ENCODE peak calls at places on chromosomes 13 and 19, in eight cellular contexts. Z is tibial artery, H is pancreas, B is breast epithelium, K is body of pancreas, M is heart right ventricle, W is Karpas-422, S is left ventricle myocardium inferior. N is an unnamed sample.

GRCh38 chr13:35987572-35988513 is 143.3 kb downstream of the DCLK1 start:
- DNase-seq in Z (no peak), H (no peak), B (no peak), K (no peak), M (no peak), W (no peak), S (no peak), N (no peak)

GRCh38 chr13:60220072-60220471 is 56.3 kb upstream of the DIAPH3 start:
- DNase-seq in Z (no peak), H (no peak), B (no peak), K (no peak), M (no peak), W (no peak), S (no peak), N (no peak)

GRCh38 chr19:6811906-6812305 is 39.4 kb downstream of the VAV1 start:
- DNase-seq in Z (no peak), H (no peak), B (no peak), K (no peak), M (no peak), W (peak; percentile 59), S (no peak), N (no peak)

GRCh38 chr19:50334741-50335421 is 5.7 kb upstream of the KCNC3 start:
- DNase-seq in Z (no peak), H (peak; percentile 50), B (no peak), K (no peak), M (no peak), W (no peak), S (no peak), N (no peak)

GRCh38 chr19:1818549-1819195 is 6.6 kb upstream of the ATP8B3 start:
- DNase-seq in Z (no peak), H (no peak), B (no peak), K (no peak), M (no peak), W (no peak), S (no peak), N (no peak)

GRCh38 chr19:35297922-35298321 is 6.0 kb downstream of the MAG start:
- DNase-seq in Z (no peak), H (no peak), B (no peak), K (no peak), M (no peak), W (no peak), S (no peak), N (no peak)

GRCh38 chr13:110511509-110512181 is 49.9 kb downstream of the RAB20 start:
- DNase-seq in Z (peak; percentile 64), H (no peak), B (no peak), K (no peak), M (no peak), W (no peak), S (no peak), N (no peak)

GRCh38 chr13:113116206-113116800 is 6.3 kb upstream of the F10 start:
- DNase-seq in Z (peak; percentile 43), H (no peak), B (no peak), K (no peak), M (no peak), W (no peak), S (no peak), N (no peak)

GRCh38 chr13:112895521-112896465 is 73.2 kb upstream of the MCF2L start:
- DNase-seq in Z (no peak), H (peak; percentile 37), B (no peak), K (no peak), M (no peak), W (no peak), S (peak; percentile 9), N (no peak)

GRCh38 chr13:91771229-91771628 is 372.8 kb downstream of the GPC5 start:
- DNase-seq in Z (no peak), H (no peak), B (no peak), K (no peak), M (no peak), W (no peak), S (no peak), N (no peak)

GRCh38 chr13:98405107-98405571 is 171.8 kb downstream of the STK24 start:
- DNase-seq in Z (no peak), H (no peak), B (no peak), K (peak; percentile 51), M (no peak), W (no peak), S (no peak), N (no peak)

GRCh38 chr13:72805663-72806341 is 23.9 kb downstream of the PIBF1 start:
- DNase-seq in Z (no peak), H (no peak), B (no peak), K (no peak), M (no peak), W (no peak), S (no peak), N (no peak)

GRCh38 chr19:3154957-3155736 is 19.3 kb downstream of the GNA15 start:
- DNase-seq in Z (peak; percentile 87), H (peak; percentile 47), B (no peak), K (peak; percentile 51), M (peak; percentile 92), W (peak; percentile 86), S (peak; percentile 74), N (peak; percentile 25)

GRCh38 chr13:20161951-20162300 is 1.1 kb upstream of the GJA3 start:
- DNase-seq in Z (no peak), H (no peak), B (no peak), K (no peak), M (no peak), W (no peak), S (no peak), N (no peak)

GRCh38 chr13:71460179-71460578 is 406.8 kb downstream of the DACH1 start:
- DNase-seq in Z (no peak), H (no peak), B (no peak), K (no peak), M (no peak), W (no peak), S (no peak), N (no peak)

GRCh38 chr13:77065456-77066147 is 38.6 kb upstream of the FBXL3 start:
- DNase-seq in Z (no peak), H (no peak), B (no peak), K (no peak), M (no peak), W (peak; percentile 60), S (no peak), N (no peak)

GRCh38 chr19:37997911-37998344 is 90.9 kb downstream of the SIPA1L3 start:
- DNase-seq in Z (no peak), H (no peak), B (no peak), K (peak; percentile 29), M (no peak), W (no peak), S (no peak), N (no peak)

GRCh38 chr13:110780410-110780809 is 66.9 kb downstream of the ING1 start:
- DNase-seq in Z (no peak), H (no peak), B (no peak), K (no peak), M (no peak), W (no peak), S (no peak), N (no peak)

GRCh38 chr13:25819856-25820530 is 231.8 kb downstream of the SHISA2 start:
- DNase-seq in Z (no peak), H (no peak), B (no peak), K (peak; percentile 28), M (no peak), W (no peak), S (no peak), N (peak; percentile 48)

DNA sequence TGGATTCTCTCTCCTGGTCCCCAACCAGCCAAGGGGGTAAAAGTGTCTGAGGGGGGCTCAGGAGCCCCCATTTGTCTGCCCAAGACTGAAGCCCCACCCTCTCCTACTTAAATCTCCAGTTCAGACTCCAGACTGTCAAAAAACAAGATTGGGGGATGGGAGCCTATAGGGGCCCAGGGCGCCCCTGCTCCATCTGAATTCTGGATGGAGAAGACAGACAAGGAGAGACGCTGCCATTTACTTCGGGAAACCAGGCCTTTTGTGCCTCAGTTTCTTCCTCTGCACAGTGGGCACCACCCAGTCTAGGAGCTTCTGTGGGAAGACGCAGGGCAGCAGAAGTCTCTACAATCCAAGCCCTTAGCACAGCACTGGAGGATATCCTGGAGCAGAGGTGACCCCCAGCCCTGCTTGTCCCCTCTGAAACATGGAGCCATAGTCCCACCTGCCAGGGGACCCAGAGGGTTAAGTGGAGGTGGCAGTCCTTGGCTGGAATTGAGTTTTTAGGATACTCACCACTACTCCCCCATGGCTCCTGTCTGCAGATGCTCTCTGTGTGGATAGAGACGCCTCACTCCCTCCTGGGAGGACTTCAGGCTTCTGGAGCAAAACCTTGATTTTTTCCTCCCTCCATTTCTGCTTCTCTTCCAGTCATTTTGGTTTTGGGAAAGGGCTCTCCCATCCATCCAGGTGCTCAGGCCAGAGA is 1.7 kb upstream of the CRLF1 start:
- DNase-seq in Z (no peak), H (no peak), B (no peak), K (no peak), M (no peak), W (no peak), S (no peak), N (no peak)
- H3K4me1 ChIP-seq in Z (peaks cover 64% of the 10 kb centered on the region), H (peaks cover 12% of the 10 kb centered on the region), B (peaks cover 12% of the 10 kb centered on the region), K (peaks cover 44% of the 10 kb centered on the region), M (peaks cover 50% of the 10 kb centered on the region), W (peaks cover 14% of the 10 kb centered on the region), S (peaks cover 74% of the 10 kb centered on the region), N (peaks cover 53% of the 10 kb centered on the region)

DNA sequence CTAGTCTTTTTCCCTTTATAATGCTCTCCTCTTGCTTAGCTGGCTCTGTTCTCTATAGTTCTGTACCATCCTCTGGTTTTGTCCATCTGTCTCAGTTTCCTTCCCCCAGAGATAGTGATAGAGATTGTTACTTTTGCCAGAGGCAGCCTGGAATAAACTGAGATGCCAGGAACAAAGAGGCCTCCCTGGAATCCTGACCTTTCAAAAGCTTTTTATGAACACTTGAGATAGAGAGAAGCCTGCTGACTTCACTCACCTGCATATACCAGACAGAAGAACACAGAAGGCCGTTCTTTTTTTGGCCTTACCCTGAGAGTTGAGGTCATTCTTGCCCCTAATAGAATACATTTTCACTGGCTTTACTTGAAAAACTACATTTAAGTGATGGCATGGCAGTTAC is 150.2 kb downstream of the LHFPL6 start:
- DNase-seq in Z (no peak), H (no peak), B (no peak), K (no peak), M (peak; percentile 22), W (no peak), S (no peak), N (no peak)
- H3K4me1 ChIP-seq in Z (peaks cover 35% of the 10 kb centered on the region), H (peaks cover 14% of the 10 kb centered on the region), B (peaks cover 3% of the 10 kb centered on the region), K (peaks cover 17% of the 10 kb centered on the region), M (peaks cover 79% of the 10 kb centered on the region), W (peaks cover 8% of the 10 kb centered on the region), S (peaks cover 89% of the 10 kb centered on the region), N (peaks cover 21% of the 10 kb centered on the region)

GRCh38 chr13:46640843-46641242 is 87.9 kb downstream of the LRCH1 start:
- DNase-seq in Z (no peak), H (no peak), B (no peak), K (no peak), M (no peak), W (no peak), S (no peak), N (no peak)
- H3K4me1 ChIP-seq in Z (peaks cover 72% of the 10 kb centered on the region), H (no peaks in the 10 kb centered on the region), B (peaks cover 4% of the 10 kb centered on the region), K (peaks cover 17% of the 10 kb centered on the region), M (peaks cover 69% of the 10 kb centered on the region), W (no peaks in the 10 kb centered on the region), S (peaks cover 94% of the 10 kb centered on the region), N (peaks cover 40% of the 10 kb centered on the region)

DNA sequence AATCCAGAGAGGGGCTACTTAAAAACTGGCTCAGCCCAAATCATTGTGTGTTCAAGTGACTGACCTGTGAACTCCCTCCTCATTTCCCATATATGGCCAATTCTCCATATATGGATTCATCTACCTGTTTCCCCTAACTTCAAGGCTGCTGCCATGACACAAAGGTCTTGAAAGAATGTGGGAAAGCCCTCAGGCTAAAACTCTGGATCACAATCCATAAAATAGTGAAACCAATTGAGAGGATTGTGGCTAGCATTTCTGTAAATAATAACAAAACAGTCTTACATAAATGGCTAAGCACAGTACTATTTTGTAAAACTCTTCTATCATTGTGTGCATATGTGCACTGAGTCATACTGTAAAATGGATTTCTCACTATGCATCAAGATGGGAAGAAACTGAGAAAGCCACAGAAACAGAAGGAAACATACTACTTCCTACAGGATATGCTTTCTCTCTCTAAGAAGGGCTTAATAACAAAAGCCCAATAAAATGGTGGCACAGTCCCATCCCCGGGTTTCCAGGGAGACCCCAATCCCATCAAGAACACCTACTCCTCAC is 80.5 kb downstream of the FOXO1 start:
- DNase-seq in Z (no peak), H (no peak), B (no peak), K (no peak), M (no peak), W (no peak), S (no peak), N (no peak)
- H3K4me1 ChIP-seq in Z (peaks cover 65% of the 10 kb centered on the region), H (peaks cover 50% of the 10 kb centered on the region), B (peaks cover 5% of the 10 kb centered on the region), K (peaks cover 75% of the 10 kb centered on the region), M (peaks cover 63% of the 10 kb centered on the region), W (peaks cover 60% of the 10 kb centered on the region), S (peaks cover 77% of the 10 kb centered on the region), N (peaks cover 74% of the 10 kb centered on the region)